ENCODE peak calls at places on chromosomes 2 and 18, in five cellular contexts. Q is pancreas, E is keratinocyte, Y is MM.1S, U is PC-3. H is an unnamed sample. For H3K4me1, the result is how much of the 10 kb centered on the place peaks cover.

GRCh38 chr18:27315001-27315400 is 129.9 kb upstream of the CHST9 start:
- DNase-seq in U (peak), Q (no peak), Y (no peak), E (no peak), H (no peak)

GRCh38 chr18:36314754-36315153 is 17.2 kb downstream of the FHOD3 start:
- DNase-seq in E (no peak), U (peak), Y (no peak), Q (no peak), H (no peak)

GRCh38 chr18:80181642-80182461 is 65.5 kb downstream of the PARD6G start:
- DNase-seq in Q (no peak), E (no peak), U (no peak), Y (no peak), H (no peak)

GRCh38 chr2:119174216-119174992 is 15.9 kb upstream of the C1QL2 start:
- DNase-seq in E (no peak), Y (peak), Q (peak), U (peak), H (no peak)

GRCh38 chr2:25362564-25363145 is 20.9 kb upstream of the DNMT3A start:
- DNase-seq in U (peak), Q (no peak), E (no peak), Y (peak), H (no peak)

GRCh38 chr2:26575836-26576564 is 65.2 kb downstream of the CIB4 start:
- DNase-seq in Y (no peak), U (no peak), E (no peak), Q (no peak), H (no peak)

GRCh38 chr2:117771969-117772630 is 42.4 kb upstream of the DDX18 start:
- DNase-seq in E (no peak), Q (no peak), Y (peak), U (peak), H (no peak)

GRCh38 chr2:10162586-10163497 is 40.3 kb downstream of the RRM2 start:
- DNase-seq in U (no peak), E (no peak), Y (no peak), Q (no peak), H (no peak)

GRCh38 chr2:127024769-127025356 is 82.1 kb downstream of the BIN1 start:
- DNase-seq in Y (no peak), Q (no peak), U (no peak), E (no peak), H (no peak)

GRCh38 chr18:49238433-49239042 is 221.9 kb downstream of the DYM start:
- DNase-seq in E (no peak), U (peak), Q (no peak), Y (peak), H (no peak)
- TF ChIP-seq CTCF in E (peak), U (peak), Q (no peak), Y (peak), H (peak)

GRCh38 chr18:59656488-59656887 is 40.7 kb downstream of the CCBE1 start:
- DNase-seq in Y (no peak), E (no peak), U (no peak), Q (no peak), H (no peak)

GRCh38 chr18:59655661-59656060 is 41.6 kb downstream of the CCBE1 start:
- DNase-seq in E (no peak), Y (no peak), U (no peak), Q (no peak), H (no peak)

GRCh38 chr18:59659486-59660187 is 37.6 kb downstream of the CCBE1 start:
- DNase-seq in Y (no peak), E (no peak), Q (no peak), U (peak), H (no peak)

GRCh38 chr18:59660398-59660797 is 36.8 kb downstream of the CCBE1 start:
- DNase-seq in E (no peak), Y (no peak), Q (no peak), U (no peak), H (no peak)

DNA sequence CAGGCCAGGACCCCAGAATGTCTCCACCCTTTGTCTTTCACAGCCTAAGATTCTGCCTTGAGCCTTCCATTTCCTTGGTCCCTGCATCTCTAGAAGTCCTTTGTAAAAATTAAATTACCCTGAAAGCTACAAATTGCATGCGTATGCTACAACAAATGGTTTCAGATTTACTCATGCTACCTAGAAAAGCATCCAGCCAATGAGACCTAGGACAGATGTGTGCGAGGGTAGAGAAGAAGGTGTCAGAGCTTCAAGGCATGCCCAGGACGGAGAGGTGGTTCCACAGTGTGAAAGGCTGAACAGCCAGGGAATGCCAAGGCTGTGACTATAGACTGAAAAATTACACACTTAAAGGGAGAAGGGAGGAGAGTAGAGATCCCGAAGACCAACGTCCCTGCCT is 40.2 kb downstream of the CCBE1 start:
- DNase-seq in Q (no peak), Y (no peak), U (no peak), E (no peak), H (no peak)
- H3K4me1 ChIP-seq in Q (under half), Y (under half), U (under half), E (under half), H (under half)

GRCh38 chr2:221787561-221787960 is 215.5 kb upstream of the EPHA4 start:
- DNase-seq in U (no peak), Y (no peak), E (no peak), Q (no peak), H (no peak)

GRCh38 chr2:221791840-221792239 is 219.7 kb upstream of the EPHA4 start:
- DNase-seq in E (no peak), U (peak), Q (no peak), Y (no peak), H (no peak)

GRCh38 chr2:221792971-221793670 is 221.0 kb upstream of the EPHA4 start:
- DNase-seq in U (no peak), Y (no peak), E (no peak), Q (peak), H (no peak)
- H3K4me3 ChIP-seq in U (no peak), Y (no peak), E (no peak), Q (no peak), H (no peak)

DNA sequence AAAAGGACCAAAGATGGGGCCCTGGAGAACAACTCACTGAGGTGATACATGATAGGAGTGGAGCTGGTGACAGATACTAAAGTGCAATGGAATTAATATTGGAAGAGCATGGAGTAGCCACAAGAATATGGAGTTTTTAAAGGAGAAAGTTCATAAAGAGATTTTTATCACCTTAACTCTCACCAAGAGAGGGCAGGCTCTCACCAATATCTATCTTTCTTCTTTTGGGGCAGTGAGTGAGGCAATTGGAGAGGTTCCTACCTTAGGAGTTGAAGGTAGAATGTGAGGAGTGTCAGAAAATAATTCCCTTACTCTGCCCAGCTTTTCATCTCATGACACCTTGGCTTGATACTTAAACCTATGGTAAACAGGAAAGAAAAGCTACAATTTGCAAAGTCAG is 233.7 kb upstream of the CWC22 start:
- DNase-seq in E (no peak), Y (no peak), U (peak), Q (no peak), H (no peak)
- TF ChIP-seq CTCF in E (peak), Y (peak), U (peak), Q (no peak), H (no peak)

GRCh38 chr2:70086278-70086837 is 919 bp upstream of the PCBP1 start:
- DNase-seq in Q (peak), U (peak), E (no peak), Y (peak), H (peak)

GRCh38 chr2:70085711-70086277 is 1.5 kb upstream of the PCBP1 start:
- DNase-seq in E (no peak), Y (peak), Q (no peak), U (no peak), H (no peak)

GRCh38 chr2:70081221-70081620 is 6.1 kb upstream of the PCBP1 start:
- DNase-seq in Q (no peak), E (no peak), Y (no peak), U (no peak), H (no peak)

GRCh38 chr2:70084973-70085710 is 2.1 kb upstream of the PCBP1 start:
- DNase-seq in E (peak), U (peak), Q (peak), Y (peak), H (no peak)

GRCh38 chr2:70083344-70084156 is 3.7 kb upstream of the PCBP1 start:
- DNase-seq in E (peak), U (peak), Y (no peak), Q (no peak), H (no peak)
- H3K4me1 ChIP-seq in E (half or more), U (under half), Y (under half), Q (under half), H (under half)

GRCh38 chr2:48532824-48533223 is 2.9 kb downstream of the STON1 start:
- DNase-seq in Q (no peak), U (no peak), E (no peak), Y (no peak), H (no peak)

GRCh38 chr2:48530033-48530804 is at the start of gene STON1:
- DNase-seq in Q (peak), E (no peak), Y (no peak), U (peak), H (peak)

GRCh38 chr2:48532174-48532573 is 2.2 kb downstream of the STON1 start:
- DNase-seq in E (no peak), Q (no peak), Y (no peak), U (no peak), H (no peak)

GRCh38 chr2:48529676-48530032 is 300 bp upstream of the STON1 start:
- DNase-seq in Y (no peak), Q (no peak), U (no peak), E (no peak), H (no peak)

DNA sequence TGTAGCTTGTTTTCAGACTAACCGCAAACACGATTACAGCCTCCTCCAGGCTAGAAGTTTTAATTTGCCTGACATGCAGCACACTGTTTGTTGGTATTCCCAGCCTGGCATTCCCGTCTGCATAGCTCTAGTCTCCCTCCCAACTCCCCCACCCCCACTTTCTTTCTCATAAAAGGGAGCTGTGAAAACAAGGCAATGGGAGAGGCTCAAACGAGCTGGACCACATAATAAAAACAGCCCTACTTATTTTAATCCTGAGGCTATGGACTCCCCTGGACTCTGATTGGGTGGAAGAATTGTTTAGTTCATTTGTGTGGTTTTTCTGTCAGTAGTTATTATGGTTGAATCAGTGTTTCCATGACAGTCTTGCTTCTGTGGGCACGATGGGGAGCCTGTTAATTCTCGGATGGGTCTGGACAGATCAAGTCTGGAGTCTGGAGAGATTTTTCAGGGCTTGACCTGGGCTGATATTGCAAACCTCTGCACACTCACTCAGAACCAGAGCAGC is 1.2 kb downstream of the STON1 start:
- DNase-seq in Q (no peak), U (peak), Y (no peak), E (peak), H (no peak)
- H3K4me3 ChIP-seq in Q (no peak), U (peak), Y (no peak), E (peak), H (peak)

DNA sequence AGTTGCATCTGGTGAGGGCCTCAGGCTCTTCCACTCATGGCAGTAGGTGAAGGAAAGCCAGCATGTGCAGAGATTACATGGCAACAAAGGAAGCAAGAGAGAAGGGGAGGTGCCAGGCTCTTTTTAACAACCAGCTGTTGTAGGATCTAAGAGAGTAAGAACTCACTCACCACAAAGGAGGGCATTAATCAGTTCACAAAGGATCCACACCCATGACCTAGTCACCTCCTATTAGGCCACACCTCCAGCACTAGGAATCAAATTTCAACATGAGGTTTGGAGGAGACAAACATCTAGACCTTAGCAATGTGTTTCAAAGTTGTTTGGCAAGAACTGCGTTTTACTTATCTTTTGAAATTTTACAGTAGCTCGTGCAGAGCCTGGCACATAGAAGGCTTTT is 20.5 kb upstream of the REG3A start:
- DNase-seq in E (no peak), Y (no peak), Q (no peak), U (no peak), H (no peak)
- TF ChIP-seq CTCF in E (no peak), Y (no peak), Q (no peak), U (no peak), H (no peak)

GRCh38 chr2:160406591-160407392 is 86.8 kb downstream of the RBMS1 start:
- DNase-seq in U (peak), Y (peak), E (no peak), Q (peak), H (peak)

GRCh38 chr2:160402498-160402897 is 91.1 kb downstream of the RBMS1 start:
- DNase-seq in E (no peak), Q (no peak), Y (no peak), U (no peak), H (no peak)

GRCh38 chr2:160402997-160403979 is 90.3 kb downstream of the RBMS1 start:
- DNase-seq in E (no peak), Q (no peak), U (no peak), Y (no peak), H (no peak)

GRCh38 chr2:160407393-160408204 is 86.0 kb downstream of the RBMS1 start:
- DNase-seq in U (peak), Y (peak), E (no peak), Q (peak), H (peak)

DNA sequence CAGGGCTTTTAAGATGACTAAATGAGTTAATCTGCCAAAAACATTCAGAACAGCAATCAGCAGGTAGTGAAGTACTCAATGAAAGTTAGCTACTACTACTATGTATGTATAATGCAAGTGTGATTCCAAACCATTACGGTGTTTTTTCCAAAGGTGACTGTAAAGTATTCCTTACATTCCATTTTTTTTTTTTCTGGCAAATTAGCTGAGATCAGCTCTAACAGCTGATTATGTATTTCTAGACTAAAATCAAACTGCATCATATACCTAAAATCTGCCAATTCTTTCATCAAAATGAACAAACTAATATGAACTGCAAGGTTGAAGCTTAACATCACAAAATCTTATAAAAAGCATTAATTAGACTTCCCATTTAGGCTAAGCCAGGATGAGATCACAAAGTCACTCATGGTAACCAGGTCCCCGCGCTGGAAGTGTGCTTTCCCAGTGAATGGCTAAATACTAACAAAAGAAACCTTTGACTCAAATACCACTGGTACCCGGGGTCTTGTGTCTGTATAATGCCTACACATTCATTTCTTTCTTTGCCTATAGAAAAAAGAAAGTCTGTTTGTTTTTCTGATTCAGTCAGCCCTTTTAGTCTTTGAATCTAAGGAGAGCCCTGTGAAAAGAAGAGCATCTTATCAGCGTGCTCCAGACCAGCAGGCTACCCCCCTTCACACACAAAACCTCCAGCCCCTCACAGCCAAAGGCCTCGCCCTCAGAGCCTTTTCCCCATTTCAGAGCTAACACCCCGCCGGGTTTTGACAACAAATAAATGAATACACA is 88.3 kb downstream of the RBMS1 start:
- DNase-seq in Y (no peak), E (no peak), Q (no peak), U (no peak), H (no peak)
- H3K4me1 ChIP-seq in Y (under half), E (half or more), Q (under half), U (half or more), H (half or more)

GRCh38 chr18:9973461-9973860 is 59.6 kb downstream of the VAPA start:
- DNase-seq in U (no peak), Y (no peak), E (no peak), Q (no peak), H (no peak)

GRCh38 chr18:9971313-9971920 is 57.6 kb downstream of the VAPA start:
- DNase-seq in U (peak), E (peak), Q (peak), Y (peak), H (no peak)

GRCh38 chr18:9974279-9974915 is 60.6 kb downstream of the VAPA start:
- DNase-seq in Y (no peak), E (no peak), Q (no peak), U (no peak), H (no peak)

DNA sequence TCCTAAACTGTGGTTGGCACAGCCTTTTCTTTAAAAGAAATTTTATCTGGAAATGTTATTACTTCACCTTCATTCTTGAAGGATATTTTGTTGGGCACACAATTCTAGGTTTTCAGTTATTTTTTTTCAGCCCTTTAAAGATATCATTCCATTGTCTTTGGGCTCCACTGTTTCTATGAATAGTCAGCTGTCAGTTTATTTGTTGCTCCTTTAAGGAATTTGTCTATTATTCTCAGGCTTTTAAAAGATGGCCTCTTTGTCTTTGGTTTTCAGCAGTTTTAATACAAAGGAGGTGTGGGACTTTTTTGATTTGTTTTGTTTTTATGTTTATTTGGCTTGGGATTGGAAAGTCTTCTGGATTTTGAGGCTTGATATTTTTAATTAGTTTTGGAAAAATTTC is 61.8 kb downstream of the VAPA start:
- DNase-seq in U (no peak), E (no peak), Q (no peak), Y (no peak), H (no peak)
- H3K4me3 ChIP-seq in U (no peak), E (no peak), Q (no peak), Y (no peak), H (no peak)

DNA sequence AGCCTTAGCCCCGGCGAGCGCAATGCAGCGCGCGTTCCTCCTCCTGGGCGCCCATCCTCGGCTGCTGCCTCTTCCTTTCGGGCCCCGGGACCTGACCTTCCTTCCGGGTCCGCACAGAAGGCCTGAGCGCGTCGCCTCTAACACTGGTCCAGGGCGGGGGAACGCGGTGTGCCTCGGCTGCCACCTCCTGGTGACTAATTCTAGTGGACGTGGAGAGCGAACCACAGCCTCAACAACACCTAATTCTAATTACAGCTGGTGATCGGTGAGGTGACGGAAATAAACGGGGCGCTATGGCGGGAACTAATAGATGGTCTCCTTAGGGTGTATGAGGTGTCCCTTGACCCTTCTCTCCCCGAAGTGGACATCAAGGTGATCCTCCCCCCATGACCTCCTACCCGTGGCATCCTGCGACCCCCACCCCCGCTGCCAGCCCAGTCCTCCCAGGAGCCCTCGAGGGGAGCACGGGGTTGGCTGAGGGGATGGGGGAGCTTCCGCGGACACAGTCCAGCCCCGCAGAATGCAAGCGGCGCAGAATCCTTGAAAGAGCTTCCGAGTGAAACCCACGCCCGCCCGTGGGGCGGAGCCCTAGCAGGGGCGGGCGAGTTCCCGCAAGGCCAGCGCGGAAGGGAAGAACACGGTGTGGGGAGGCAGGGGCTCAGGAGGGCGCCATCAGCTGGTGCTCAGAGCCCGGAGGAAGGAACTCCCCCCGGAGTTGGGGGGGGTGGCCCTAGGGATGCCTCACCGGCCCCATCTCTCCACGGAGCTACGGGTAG is 12.8 kb upstream of the HMSD start:
- DNase-seq in E (peak), U (peak), Y (peak), Q (peak), H (peak)
- TF ChIP-seq CTCF in E (peak), U (peak), Y (peak), Q (peak), H (peak)